ENCODE peak calls at places on chromosome 2, in seven cellular contexts. D, Z, G, I, A, W and T are unnamed samples.

GRCh38 chr2:113213061-113213930 is 39.5 kb downstream of the PSD4 start:
- DNase-seq in G (no peak), A (no peak), W (no peak), Z (no peak), D (no peak), I (no peak), T (no peak)

GRCh38 chr2:171521361-171522056 is 765 bp upstream of the CYBRD1 start:
- DNase-seq in D (no peak), I (no peak), W (no peak), A (no peak), G (no peak), Z (no peak), T (no peak)

GRCh38 chr2:31051213-31052185 is 86.7 kb downstream of the GALNT14 start:
- DNase-seq in Z (no peak), I (no peak), W (no peak), A (no peak), G (no peak), D (no peak), T (no peak)

GRCh38 chr2:1791670-1792069 is 47.4 kb upstream of the PXDN start:
- DNase-seq in A (no peak), Z (no peak), G (no peak), I (no peak), D (no peak), W (no peak), T (peak; percentile 79)

GRCh38 chr2:65366595-65367125 is 65.7 kb downstream of the SPRED2 start:
- DNase-seq in A (no peak), G (no peak), W (no peak), I (no peak), D (no peak), Z (no peak), T (peak; percentile 98)

GRCh38 chr2:24262571-24262970 is 87.7 kb downstream of the FAM228A start:
- DNase-seq in I (no peak), A (no peak), G (no peak), Z (no peak), D (no peak), W (no peak), T (no peak)

GRCh38 chr2:8319219-8319618 is 362.6 kb upstream of the ID2 start:
- DNase-seq in W (no peak), G (no peak), I (no peak), Z (no peak), A (no peak), D (no peak), T (no peak)

GRCh38 chr2:135471106-135471505 is 59.9 kb downstream of the ZRANB3 start:
- DNase-seq in A (no peak), W (no peak), G (no peak), I (no peak), Z (no peak), D (no peak), T (no peak)

GRCh38 chr2:113240915-113241911 is 37.5 kb downstream of the PAX8 start:
- DNase-seq in Z (no peak), D (peak; percentile 77), G (no peak), I (peak; percentile 50), A (no peak), W (peak; percentile 78), T (peak; percentile 100)

GRCh38 chr2:183126635-183127034 is 2.4 kb downstream of the NUP35 start:
- DNase-seq in A (no peak), D (no peak), G (no peak), I (no peak), W (no peak), Z (no peak), T (no peak)

GRCh38 chr2:30165617-30166016 is 18.8 kb downstream of the YPEL5 start:
- DNase-seq in G (no peak), A (no peak), D (no peak), W (no peak), I (no peak), Z (no peak), T (no peak)

GRCh38 chr2:17821535-17822451 is 5.5 kb downstream of the MSGN1 start:
- DNase-seq in I (no peak), W (no peak), A (no peak), D (no peak), G (no peak), Z (no peak), T (no peak)

GRCh38 chr2:182593394-182593707 is 122.7 kb upstream of the DNAJC10 start:
- DNase-seq in I (no peak), Z (no peak), D (no peak), A (no peak), W (no peak), G (no peak), T (peak; percentile 53)

GRCh38 chr2:36450466-36451196 is 95.1 kb downstream of the CRIM1 start:
- DNase-seq in D (no peak), W (no peak), I (no peak), Z (no peak), A (no peak), G (no peak), T (peak; percentile 84)

GRCh38 chr2:10868465-10869314 is 43.0 kb upstream of the KCNF1 start:
- DNase-seq in W (peak; percentile 35), A (no peak), I (no peak), Z (no peak), D (no peak), G (no peak), T (peak; percentile 81)

GRCh38 chr2:101253713-101254085 is 1.0 kb downstream of the CNOT11 start:
- DNase-seq in I (no peak), G (no peak), D (no peak), A (no peak), Z (no peak), W (no peak), T (no peak)

GRCh38 chr2:64838817-64839216 is 150.4 kb upstream of the SLC1A4 start:
- DNase-seq in G (no peak), A (peak; percentile 60), I (no peak), W (peak; percentile 66), Z (no peak), D (no peak), T (peak; percentile 97)

GRCh38 chr2:207133862-207134519 is 31.8 kb downstream of the KLF7 start:
- DNase-seq in D (peak; percentile 89), Z (no peak), A (peak; percentile 78), I (no peak), W (peak; percentile 13), G (no peak), T (peak; percentile 74)

GRCh38 chr2:31163011-31163540 is 24.8 kb upstream of the GALNT14 start:
- DNase-seq in A (no peak), D (no peak), Z (no peak), I (no peak), W (no peak), G (no peak), T (no peak)